ENCODE peak calls at places on chromosome 2, in six cellular contexts. U is left lobe of liver; F is heart left ventricle; X is stimulated activated CD8-positive, alpha-beta memory T cell treated with anti-CD3 and anti-CD28 coated beads, Interleukin-15, amount 100 ng/mL, for 1 hour; W is fibroblast of the aortic adventitia; Q is Daoy. D is an unnamed sample.

GRCh38 chr2:62455957-62456692 is 49.9 kb downstream of the TMEM17 start:
- DNase-seq in U (no peak), F (no peak), X (no peak), W (peak), Q (no peak), D (no peak)

GRCh38 chr2:29293830-29294438 is 178.7 kb downstream of the CLIP4 start:
- DNase-seq in U (no peak), F (no peak), X (no peak), W (peak), Q (peak), D (no peak)

GRCh38 chr2:233353769-233354499 is at the start of gene DGKD:
- DNase-seq in U (peak), F (peak), X (peak), W (peak), Q (peak), D (no peak)

GRCh38 chr2:204282525-204282924 is 262.8 kb upstream of the PARD3B start:
- DNase-seq in U (no peak), F (no peak), X (no peak), W (no peak), Q (peak), D (no peak)

GRCh38 chr2:101998556-101999121 is 6.9 kb downstream of the IL1R2 start:
- DNase-seq in U (no peak), F (no peak), X (no peak), W (no peak), Q (no peak), D (no peak)

GRCh38 chr2:20108655-20109396 is 57.4 kb upstream of the LAPTM4A start:
- DNase-seq in U (no peak), F (no peak), X (no peak), W (no peak), Q (no peak), D (no peak)

GRCh38 chr2:84919885-84920580 is 14.6 kb downstream of the TMSB10 start:
- DNase-seq in U (no peak), F (peak), X (no peak), W (peak), Q (peak), D (no peak)

GRCh38 chr2:174035981-174036742 is 71.0 kb upstream of the SP3 start:
- DNase-seq in U (no peak), F (no peak), X (no peak), W (peak), Q (peak), D (peak)

GRCh38 chr2:136327162-136327852 is 209.4 kb upstream of the CXCR4 start:
- DNase-seq in U (no peak), F (no peak), X (peak), W (no peak), Q (peak), D (no peak)

GRCh38 chr2:129781749-129782617 is 197.5 kb upstream of the RAB6C start:
- DNase-seq in U (no peak), F (no peak), X (no peak), W (no peak), Q (no peak), D (no peak)

GRCh38 chr2:171550613-171551012 is 28.3 kb downstream of the CYBRD1 start:
- DNase-seq in U (no peak), F (no peak), X (no peak), W (peak), Q (no peak), D (no peak)

GRCh38 chr2:60002158-60002867 is 551.1 kb downstream of the BCL11A start:
- DNase-seq in U (no peak), F (no peak), X (no peak), W (no peak), Q (no peak), D (no peak)

GRCh38 chr2:221468288-221468687 is 103.8 kb downstream of the EPHA4 start:
- DNase-seq in U (no peak), F (no peak), X (no peak), W (no peak), Q (no peak), D (no peak)

GRCh38 chr2:102703748-102704147 is 58.1 kb upstream of the TMEM182 start:
- DNase-seq in U (no peak), F (no peak), X (no peak), W (peak), Q (peak), D (no peak)

GRCh38 chr2:115910270-115910669 is 1467.8 kb downstream of the DPP10 start:
- DNase-seq in U (no peak), F (no peak), X (no peak), W (no peak), Q (no peak), D (no peak)

GRCh38 chr2:238657132-238658053 is 190.5 kb upstream of the TWIST2 start:
- DNase-seq in U (no peak), F (no peak), X (no peak), W (peak), Q (no peak), D (no peak)

GRCh38 chr2:147846382-147847081 is 1.7 kb downstream of the ACVR2A start:
- DNase-seq in U (no peak), F (no peak), X (no peak), W (peak), Q (no peak), D (no peak)

GRCh38 chr2:31578316-31578715 is 2.4 kb downstream of the SRD5A2 start:
- DNase-seq in U (peak), F (no peak), X (no peak), W (no peak), Q (no peak), D (no peak)

GRCh38 chr2:190713476-190713875 is 64.6 kb downstream of the NAB1 start:
- DNase-seq in U (no peak), F (no peak), X (no peak), W (peak), Q (no peak), D (no peak)

GRCh38 chr2:230687498-230687897 is 25.1 kb upstream of the CAB39 start:
- DNase-seq in U (no peak), F (no peak), X (no peak), W (peak), Q (peak), D (peak)

GRCh38 chr2:70645733-70646420 is 92.3 kb upstream of the TGFA start:
- DNase-seq in U (no peak), F (no peak), X (no peak), W (no peak), Q (peak), D (no peak)

GRCh38 chr2:28736034-28736433 is 15.6 kb upstream of the PPP1CB start:
- DNase-seq in U (peak), F (peak), X (no peak), W (peak), Q (no peak), D (peak)

GRCh38 chr2:100262555-100263320 is 59.6 kb downstream of the LONRF2 start:
- DNase-seq in U (peak), F (peak), X (peak), W (peak), Q (peak), D (peak)

GRCh38 chr2:144826105-144826504 is 306.2 kb upstream of the ZEB2 start:
- DNase-seq in U (no peak), F (no peak), X (no peak), W (no peak), Q (no peak), D (no peak)

GRCh38 chr2:3201296-3201695 is 176.3 kb downstream of the EIPR1 start:
- DNase-seq in U (no peak), F (no peak), X (no peak), W (no peak), Q (no peak), D (no peak)

GRCh38 chr2:235217814-235218213 is 266.0 kb downstream of the SH3BP4 start:
- DNase-seq in U (no peak), F (no peak), X (no peak), W (no peak), Q (no peak), D (no peak)

GRCh38 chr2:177000408-177000807 is 212.2 kb upstream of the HNRNPA3 start:
- DNase-seq in U (no peak), F (no peak), X (no peak), W (no peak), Q (no peak), D (no peak)

GRCh38 chr2:120596990-120597594 is 138.6 kb upstream of the GLI2 start:
- DNase-seq in U (peak), F (peak), X (no peak), W (peak), Q (no peak), D (peak)

GRCh38 chr2:206556357-206556949 is 85.8 kb upstream of the FAM237A start:
- DNase-seq in U (no peak), F (no peak), X (no peak), W (peak), Q (peak), D (no peak)

GRCh38 chr2:162828545-162828944 is 10.0 kb downstream of the KCNH7 start:
- DNase-seq in U (no peak), F (no peak), X (no peak), W (no peak), Q (no peak), D (no peak)

GRCh38 chr2:161237397-161238263 is 70.6 kb upstream of the PSMD14 start:
- DNase-seq in U (peak), F (peak), X (no peak), W (peak), Q (peak), D (no peak)

GRCh38 chr2:31251851-31252250 is 17.9 kb downstream of the EHD3 start:
- DNase-seq in U (no peak), F (no peak), X (no peak), W (no peak), Q (no peak), D (no peak)

D was measured in gastrocnemius medialis.